ENCODE peak calls at places on chromosomes 12 and 14, in five cellular contexts. Z is CD4-positive, alpha-beta T cell; T is RWPE1; H is adrenal gland; I is brain microvascular endothelial cell. N is an unnamed sample.

GRCh38 chr12:47349770-47350408 is 270.1 kb upstream of the AMIGO2 start:
- DNase-seq in T (no peak), Z (no peak), H (no peak), I (no peak), N (no peak)

GRCh38 chr12:83015390-83016225 is 328.9 kb downstream of the TMTC2 start:
- DNase-seq in Z (no peak), T (no peak), I (peak), H (peak), N (no peak)

GRCh38 chr14:59398841-59399240 is 66.3 kb downstream of the GPR135 start:
- DNase-seq in I (no peak), Z (no peak), T (no peak), H (no peak), N (no peak)

GRCh38 chr12:24595652-24596235 is 353.2 kb downstream of the BCAT1 start:
- DNase-seq in T (no peak), H (no peak), I (peak), Z (no peak), N (no peak)

GRCh38 chr12:27999521-27999920 is 27.0 kb upstream of the PTHLH start:
- DNase-seq in Z (no peak), I (no peak), H (no peak), T (peak), N (no peak)

GRCh38 chr12:75889214-75889613 is 142.4 kb downstream of the PHLDA1 start:
- DNase-seq in I (no peak), T (no peak), H (peak), Z (no peak), N (no peak)

GRCh38 chr14:51942971-51943370 is 46.4 kb upstream of the RTRAF start:
- DNase-seq in Z (no peak), T (no peak), H (no peak), I (no peak), N (no peak)

GRCh38 chr12:27865421-27865820 is 85.4 kb upstream of the MANSC4 start:
- DNase-seq in T (no peak), I (peak), Z (no peak), H (no peak), N (no peak)

GRCh38 chr12:56753566-56753965 is 1.4 kb upstream of the PRIM1 start:
- DNase-seq in H (no peak), Z (no peak), I (no peak), T (no peak), N (no peak)

GRCh38 chr12:119842380-119842779 is 34.7 kb downstream of the CIT start:
- DNase-seq in T (no peak), I (no peak), H (no peak), Z (no peak), N (no peak)

GRCh38 chr12:131894981-131895639 is 688 bp downstream of the ULK1 start:
- DNase-seq in Z (no peak), T (no peak), I (no peak), H (no peak), N (peak)

GRCh38 chr12:121400332-121401139 is 618 bp downstream of the RNF34 start:
- DNase-seq in I (peak), H (peak), Z (peak), T (peak), N (no peak)

GRCh38 chr14:60637138-60637489 is 12.2 kb downstream of the SIX1 start:
- DNase-seq in I (no peak), H (no peak), Z (no peak), T (no peak), N (no peak)

GRCh38 chr14:101174980-101175606 is 271.6 kb upstream of the RTL1 start:
- DNase-seq in T (no peak), H (no peak), I (no peak), Z (no peak), N (peak)
- H3K27ac ChIP-seq in T (no peak), H (no peak), I (no peak), Z (no peak), N (no peak)

GRCh38 chr14:54488318-54488645 is 498 bp downstream of the GMFB start:
- DNase-seq in H (no peak), T (peak), Z (no peak), I (no peak), N (no peak)
- TF ChIP-seq CTCF in H (no peak), T (no peak), Z (no peak), I (peak), N (no peak)

GRCh38 chr12:132953163-132953425 is 3.0 kb downstream of the ZNF605 start:
- DNase-seq in H (no peak), I (no peak), Z (no peak), T (no peak), N (no peak)

GRCh38 chr12:132951649-132952048 is 4.5 kb downstream of the ZNF605 start:
- DNase-seq in T (no peak), I (no peak), H (no peak), Z (no peak), N (no peak)

GRCh38 chr12:132953771-132954170 is 2.3 kb downstream of the ZNF605 start:
- DNase-seq in H (no peak), T (no peak), Z (no peak), I (no peak), N (no peak)

GRCh38 chr12:132950844-132951535 is 5.1 kb downstream of the ZNF605 start:
- DNase-seq in T (no peak), Z (no peak), I (no peak), H (no peak), N (no peak)

GRCh38 chr12:132952371-132953162 is 3.5 kb downstream of the ZNF605 start:
- DNase-seq in I (no peak), Z (no peak), T (no peak), H (no peak), N (no peak)
- H3K27ac ChIP-seq in I (no peak), Z (no peak), T (no peak), H (no peak), N (no peak)

GRCh38 chr14:99034711-99035171 is 237.3 kb downstream of the BCL11B start:
- DNase-seq in I (no peak), Z (no peak), T (no peak), H (no peak), N (peak)
- TF ChIP-seq CTCF in I (peak), Z (no peak), T (no peak), H (no peak), N (no peak)

GRCh38 chr14:101184562-101184961 is 281.0 kb upstream of the RTL1 start:
- DNase-seq in T (no peak), H (no peak), Z (no peak), I (no peak), N (no peak)

GRCh38 chr14:101182476-101182875 is 279.0 kb upstream of the RTL1 start:
- DNase-seq in Z (no peak), T (no peak), I (no peak), H (no peak), N (peak)

GRCh38 chr14:101184104-101184455 is 280.6 kb upstream of the RTL1 start:
- DNase-seq in I (no peak), T (no peak), Z (no peak), H (no peak), N (no peak)

GRCh38 chr14:101185081-101185835 is 281.7 kb upstream of the RTL1 start:
- DNase-seq in Z (no peak), T (no peak), H (no peak), I (no peak), N (no peak)

DNA sequence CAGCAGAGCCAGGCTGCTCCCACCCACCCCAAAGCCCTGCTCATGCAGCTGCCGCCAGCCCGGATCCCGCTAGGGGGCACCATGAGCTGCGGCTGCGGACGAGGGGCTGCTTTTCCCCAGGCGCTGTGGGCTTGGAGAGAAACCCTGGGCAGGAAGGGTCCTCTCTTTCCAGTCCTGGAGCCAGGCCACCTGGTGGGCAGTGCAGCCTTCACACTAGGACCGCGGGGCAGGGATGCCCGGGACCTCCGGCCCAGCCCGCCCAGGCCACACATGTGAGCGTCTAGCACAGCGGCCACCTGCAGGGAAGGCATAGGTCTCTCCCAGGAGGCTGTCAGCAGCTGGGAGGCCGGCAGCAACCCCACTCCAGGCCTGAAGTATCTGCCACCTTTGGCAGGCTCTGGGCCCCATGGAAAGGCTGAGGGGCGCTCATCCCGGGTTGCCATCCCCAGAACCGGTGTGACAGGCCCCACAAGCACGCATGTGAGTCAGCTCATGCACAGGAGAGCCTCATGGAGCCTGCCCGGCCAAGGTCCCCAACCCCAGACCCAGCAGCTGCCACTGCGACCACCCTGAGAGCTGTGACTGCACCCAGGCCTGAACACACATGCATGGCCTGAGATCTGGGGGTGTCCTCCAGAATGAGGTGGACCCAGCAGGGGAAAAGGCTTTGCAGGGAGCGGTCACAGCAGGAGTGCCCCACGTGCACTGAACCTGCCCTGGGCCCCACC is 280.0 kb upstream of the RTL1 start:
- DNase-seq in I (no peak), T (no peak), H (no peak), Z (no peak), N (peak)
- H3K27ac ChIP-seq in I (no peak), T (no peak), H (no peak), Z (no peak), N (no peak)

GRCh38 chr14:101888182-101888581 is 76.2 kb upstream of the DYNC1H1 start:
- DNase-seq in I (no peak), H (no peak), Z (no peak), T (no peak), N (no peak)

GRCh38 chr14:101887219-101887618 is 77.2 kb upstream of the DYNC1H1 start:
- DNase-seq in Z (no peak), T (no peak), I (no peak), H (no peak), N (no peak)

GRCh38 chr14:101891471-101891870 is 72.9 kb upstream of the DYNC1H1 start:
- DNase-seq in I (no peak), Z (no peak), T (no peak), H (no peak), N (no peak)

GRCh38 chr14:101889366-101889765 is 75.0 kb upstream of the DYNC1H1 start:
- DNase-seq in T (no peak), H (no peak), I (no peak), Z (no peak), N (no peak)

DNA sequence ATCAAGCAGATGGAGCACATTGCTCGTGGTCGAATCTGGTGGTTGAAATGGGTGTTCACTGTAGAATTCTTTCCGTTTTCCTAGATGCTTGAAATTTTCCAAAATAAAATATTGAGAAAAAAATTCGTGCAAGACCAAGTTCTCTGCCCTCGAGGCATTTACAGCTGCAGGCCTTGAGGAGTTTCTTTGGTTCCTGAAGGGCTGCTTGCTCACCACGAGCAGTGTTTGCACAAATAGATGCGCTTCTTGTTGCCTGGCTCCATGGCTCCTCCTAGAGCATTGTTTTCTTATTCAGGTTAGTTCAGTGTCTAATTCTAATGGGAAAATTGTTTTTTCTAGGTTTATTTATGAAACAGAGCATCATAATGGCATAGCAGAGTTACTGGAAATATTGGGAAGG is 74.5 kb upstream of the DYNC1H1 start:
- DNase-seq in I (no peak), H (peak), Z (no peak), T (no peak), N (no peak)
- TF ChIP-seq CTCF in I (peak), H (no peak), Z (no peak), T (no peak), N (no peak)

N was measured in coronary artery.